ENCODE peak calls at places on chromosome 5, in four cellular contexts. One of them, this sample, is unnamed.

GRCh38 chr5:14574124-14574523 is 7.5 kb upstream of the OTULINL start:
- DNase-seq in hepatic stellate cell: no peak
- DNase-seq in colonic mucosa: no peak
- DNase-seq in stimulated activated CD4-positive, alpha-beta T cell treated with anti-CD3 and anti-CD28 coated beads, Interleukin-4, amount 100 ng/mL, for 24 hours: no peak
- DNase-seq in this sample: no peak

GRCh38 chr5:97071101-97071500 is 71.3 kb downstream of the LIX1 start:
- DNase-seq in hepatic stellate cell: no peak
- DNase-seq in colonic mucosa: peak
- DNase-seq in stimulated activated CD4-positive, alpha-beta T cell treated with anti-CD3 and anti-CD28 coated beads, Interleukin-4, amount 100 ng/mL, for 24 hours: no peak
- DNase-seq in this sample: no peak

GRCh38 chr5:72237415-72237814 is 82.6 kb downstream of the MRPS27 start:
- DNase-seq in stimulated activated CD4-positive, alpha-beta T cell treated with anti-CD3 and anti-CD28 coated beads, Interleukin-4, amount 100 ng/mL, for 24 hours: no peak
- DNase-seq in colonic mucosa: no peak
- DNase-seq in hepatic stellate cell: no peak
- DNase-seq in this sample: no peak

GRCh38 chr5:35672995-35673394 is 55.3 kb downstream of the SPEF2 start:
- DNase-seq in colonic mucosa: no peak
- DNase-seq in stimulated activated CD4-positive, alpha-beta T cell treated with anti-CD3 and anti-CD28 coated beads, Interleukin-4, amount 100 ng/mL, for 24 hours: peak
- DNase-seq in hepatic stellate cell: no peak
- DNase-seq in this sample: no peak

GRCh38 chr5:175448276-175448675 is 4.3 kb upstream of the DRD1 start:
- DNase-seq in hepatic stellate cell: no peak
- DNase-seq in stimulated activated CD4-positive, alpha-beta T cell treated with anti-CD3 and anti-CD28 coated beads, Interleukin-4, amount 100 ng/mL, for 24 hours: no peak
- DNase-seq in colonic mucosa: no peak
- DNase-seq in this sample: no peak

GRCh38 chr5:120942551-120942950 is 478.5 kb downstream of the PRR16 start:
- DNase-seq in hepatic stellate cell: no peak
- DNase-seq in colonic mucosa: no peak
- DNase-seq in stimulated activated CD4-positive, alpha-beta T cell treated with anti-CD3 and anti-CD28 coated beads, Interleukin-4, amount 100 ng/mL, for 24 hours: no peak
- DNase-seq in this sample: no peak

GRCh38 chr5:103624748-103625147 is 62.2 kb upstream of the NUDT12 start:
- DNase-seq in colonic mucosa: no peak
- DNase-seq in stimulated activated CD4-positive, alpha-beta T cell treated with anti-CD3 and anti-CD28 coated beads, Interleukin-4, amount 100 ng/mL, for 24 hours: no peak
- DNase-seq in hepatic stellate cell: no peak
- DNase-seq in this sample: no peak

GRCh38 chr5:81140942-81141341 is 92.2 kb upstream of the CKMT2 start:
- DNase-seq in colonic mucosa: no peak
- DNase-seq in stimulated activated CD4-positive, alpha-beta T cell treated with anti-CD3 and anti-CD28 coated beads, Interleukin-4, amount 100 ng/mL, for 24 hours: no peak
- DNase-seq in hepatic stellate cell: peak
- DNase-seq in this sample: no peak